ENCODE peak calls at places on chromosomes 1 and 21, in five cellular contexts. S is fibroblast of mammary gland, J is fibroblast of villous mesenchyme, Z is cardiac muscle cell, H is uterus. G is an unnamed sample.

GRCh38 chr1:160460683-160461287 is 60.4 kb downstream of the VANGL2 start:
- DNase-seq in S (no peak), J (no peak), Z (no peak), H (no peak), G (peak)

GRCh38 chr1:241408170-241408569 is 51.2 kb upstream of the RGS7 start:
- DNase-seq in S (peak), J (peak), Z (peak), H (no peak), G (no peak)

GRCh38 chr1:9413143-9413876 is 120.6 kb downstream of the SPSB1 start:
- DNase-seq in S (peak), J (peak), Z (peak), H (peak), G (no peak)

GRCh38 chr1:37875833-37876232 is 16.4 kb upstream of the MTF1 start:
- DNase-seq in S (peak), J (no peak), Z (peak), H (no peak), G (no peak)

GRCh38 chr1:1630191-1630964 is 1.6 kb upstream of the MMP23B start:
- DNase-seq in S (peak), J (peak), Z (peak), H (peak), G (peak)

GRCh38 chr21:42031816-42032215 is 21.7 kb upstream of the ZBTB21 start:
- DNase-seq in S (no peak), J (no peak), Z (no peak), H (no peak), G (no peak)

GRCh38 chr1:205505791-205506190 is 1.3 kb downstream of the CDK18 start:
- DNase-seq in S (no peak), J (no peak), Z (no peak), H (peak), G (no peak)

GRCh38 chr1:186033744-186034345 is 299.7 kb downstream of the HMCN1 start:
- DNase-seq in S (peak), J (peak), Z (peak), H (no peak), G (no peak)

GRCh38 chr1:244337839-244338238 is 113.9 kb downstream of the ADSS2 start:
- DNase-seq in S (no peak), J (no peak), Z (no peak), H (no peak), G (no peak)

GRCh38 chr1:172789840-172790239 is 130.9 kb downstream of the FASLG start:
- DNase-seq in S (no peak), J (no peak), Z (no peak), H (no peak), G (no peak)

GRCh38 chr1:175887521-175887920 is 144.1 kb upstream of the TNR start:
- DNase-seq in S (no peak), J (no peak), Z (no peak), H (no peak), G (no peak)

GRCh38 chr1:97581614-97582051 is 339.2 kb downstream of the DPYD start:
- DNase-seq in S (peak), J (peak), Z (no peak), H (no peak), G (no peak)

GRCh38 chr1:211643324-211644212 is 31.9 kb downstream of the NEK2 start:
- DNase-seq in S (no peak), J (no peak), Z (no peak), H (no peak), G (peak)

GRCh38 chr1:26833432-26834405 is 7.2 kb downstream of the ZDHHC18 start:
- DNase-seq in S (no peak), J (peak), Z (no peak), H (no peak), G (no peak)
- TF ChIP-seq CTCF in S (no peak), J (no peak), Z (no peak), H (no peak), G (no peak)

GRCh38 chr1:171251741-171252300 is 3.5 kb downstream of the FMO1 start:
- DNase-seq in S (peak), J (peak), Z (peak), H (peak), G (peak)
- TF ChIP-seq CTCF in S (peak), J (peak), Z (peak), H (peak), G (peak)

GRCh38 chr1:153192697-153193096 is 10.5 kb upstream of the LELP1 start:
- DNase-seq in S (no peak), J (no peak), Z (no peak), H (no peak), G (peak)
- TF ChIP-seq CTCF in S (no peak), J (no peak), Z (no peak), H (no peak), G (peak)

GRCh38 chr1:13516606-13517005 is 2.8 kb upstream of the LRRC38 start:
- DNase-seq in S (no peak), J (no peak), Z (no peak), H (no peak), G (no peak)

GRCh38 chr1:13512472-13512871 is 1.3 kb downstream of the LRRC38 start:
- DNase-seq in S (no peak), J (no peak), Z (peak), H (no peak), G (no peak)

GRCh38 chr1:13517193-13517812 is 3.5 kb upstream of the LRRC38 start:
- DNase-seq in S (peak), J (peak), Z (peak), H (no peak), G (peak)

GRCh38 chr1:13513063-13513884 is 529 bp downstream of the LRRC38 start:
- DNase-seq in S (no peak), J (no peak), Z (peak), H (no peak), G (no peak)

DNA sequence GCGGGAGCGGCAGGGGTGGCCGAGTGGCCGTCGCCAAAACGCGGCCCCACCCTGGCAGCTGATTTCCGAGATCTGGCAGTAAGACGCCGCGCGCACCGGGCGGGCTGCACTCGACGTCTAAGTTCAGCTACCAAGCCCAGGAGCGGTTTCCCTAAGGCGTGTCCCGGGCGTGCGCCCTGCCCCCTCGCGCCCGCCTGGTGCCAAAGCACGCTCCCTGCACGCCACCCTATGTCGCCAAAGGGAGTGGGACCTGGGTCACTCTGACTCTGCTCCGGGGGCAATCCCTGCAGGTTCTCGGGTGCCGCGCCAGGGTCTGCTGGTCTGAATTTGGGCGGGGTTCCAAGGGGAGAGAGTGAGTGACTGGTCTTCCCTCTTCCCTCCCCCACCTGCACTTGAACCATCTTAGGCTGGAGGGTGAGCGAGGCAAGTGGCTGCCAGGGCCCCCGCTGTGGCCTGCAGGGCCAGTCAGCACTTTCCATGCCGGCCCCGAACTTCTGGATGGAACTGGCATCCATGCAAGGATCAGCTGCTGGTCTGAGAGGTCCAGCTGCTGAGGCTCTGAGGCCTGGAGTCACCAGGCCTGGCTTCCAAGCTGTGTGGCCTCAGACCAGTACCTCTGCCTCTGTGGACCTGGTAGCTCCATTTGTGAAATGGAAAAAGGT is at the start of gene LRRC38:
- DNase-seq in S (peak), J (no peak), Z (peak), H (no peak), G (peak)
- TF ChIP-seq CTCF in S (no peak), J (no peak), Z (no peak), H (no peak), G (peak)

GRCh38 chr1:58251415-58252073 is 295.0 kb downstream of the OMA1 start:
- DNase-seq in S (peak), J (peak), Z (peak), H (no peak), G (peak)
- TF ChIP-seq CTCF in S (peak), J (peak), Z (peak), H (no peak), G (peak)

GRCh38 chr1:102191723-102192122 is 195.0 kb upstream of the OLFM3 start:
- DNase-seq in S (peak), J (no peak), Z (peak), H (no peak), G (peak)
- TF ChIP-seq CTCF in S (no peak), J (no peak), Z (no peak), H (no peak), G (peak)

DNA sequence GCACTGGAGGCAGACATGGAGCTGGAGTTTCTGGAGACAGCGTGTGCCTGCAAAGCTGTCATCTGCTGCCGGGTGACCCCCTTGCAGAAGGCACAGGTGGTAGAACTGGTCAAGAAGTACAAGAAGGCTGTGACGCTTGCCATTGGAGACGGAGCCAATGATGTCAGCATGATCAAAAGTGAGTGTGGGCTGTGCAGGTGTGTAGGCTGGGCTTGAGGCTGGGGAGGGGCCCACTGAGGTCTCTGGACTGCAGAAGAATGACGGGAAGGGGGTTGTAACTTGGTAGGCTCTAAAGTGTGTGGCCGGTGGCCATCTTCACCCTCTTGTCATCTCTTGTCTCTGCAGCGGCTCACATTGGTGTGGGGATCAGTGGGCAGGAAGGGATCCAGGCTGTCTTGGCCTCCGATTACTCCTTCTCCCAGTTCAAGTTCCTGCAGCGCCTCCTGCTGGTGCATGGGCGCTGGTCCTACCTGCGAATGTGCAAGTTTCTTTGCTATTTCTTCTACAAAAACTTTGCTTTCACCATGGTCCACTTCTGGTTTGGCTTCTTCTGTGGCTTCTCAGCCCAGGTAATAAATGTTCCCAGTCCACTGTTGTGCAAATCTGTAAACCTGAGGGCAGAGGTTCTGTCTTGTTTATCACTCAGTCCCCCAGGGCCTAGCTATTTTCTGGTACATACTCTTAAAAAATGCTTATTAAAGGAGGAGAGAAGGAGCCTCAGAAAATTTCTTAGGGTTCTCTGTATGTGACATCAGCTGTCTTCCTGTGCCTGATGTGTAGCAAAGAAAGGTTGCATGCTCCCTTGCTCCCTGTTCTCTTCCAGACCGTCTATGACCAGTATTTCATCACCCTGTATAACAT is 19.9 kb downstream of the ATP8B2 start:
- DNase-seq in S (peak), J (peak), Z (peak), H (no peak), G (peak)
- TF ChIP-seq CTCF in S (peak), J (peak), Z (peak), H (no peak), G (peak)